ENCODE peak calls at places on chromosome 14, in four cellular contexts. L is body of pancreas, A is AG10803, Q is GM12865. F is an unnamed sample.

GRCh38 chr14:57247283-57247682 is 21.4 kb downstream of the EXOC5 start:
- DNase-seq in L (no peak), A (peak), Q (no peak), F (no peak)

GRCh38 chr14:34682787-34683321 is 31.5 kb downstream of the CFL2 start:
- DNase-seq in L (no peak), A (peak), Q (peak), F (no peak)

GRCh38 chr14:99055816-99056215 is 216.2 kb downstream of the BCL11B start:
- DNase-seq in L (no peak), A (no peak), Q (peak), F (no peak)

GRCh38 chr14:52919971-52920370 is 30.9 kb downstream of the FERMT2 start:
- DNase-seq in L (no peak), A (peak), Q (no peak), F (no peak)

GRCh38 chr14:100679707-100680438 is 46.8 kb upstream of the DLK1 start:
- DNase-seq in L (peak), A (peak), Q (no peak), F (peak)

GRCh38 chr14:69624131-69624530 is 12.7 kb downstream of the SUSD6 start:
- DNase-seq in L (no peak), A (no peak), Q (no peak), F (no peak)

GRCh38 chr14:69685217-69685616 is 73.8 kb downstream of the SUSD6 start:
- DNase-seq in L (no peak), A (no peak), Q (peak), F (no peak)

GRCh38 chr14:101000711-101001110 is 97.2 kb upstream of the RTL1 start:
- DNase-seq in L (no peak), A (no peak), Q (no peak), F (no peak)

GRCh38 chr14:102363182-102363952 is 626 bp downstream of the TECPR2 start:
- DNase-seq in L (no peak), A (peak), Q (peak), F (no peak)

GRCh38 chr14:26738571-26738970 is 140.7 kb upstream of the NOVA1 start:
- DNase-seq in L (no peak), A (no peak), Q (no peak), F (no peak)

GRCh38 chr14:101008196-101008595 is 104.7 kb upstream of the RTL1 start:
- DNase-seq in L (peak), A (no peak), Q (no peak), F (peak)

GRCh38 chr14:100176811-100177327 is 17.4 kb upstream of the DEGS2 start:
- DNase-seq in L (no peak), A (no peak), Q (no peak), F (no peak)

DNA sequence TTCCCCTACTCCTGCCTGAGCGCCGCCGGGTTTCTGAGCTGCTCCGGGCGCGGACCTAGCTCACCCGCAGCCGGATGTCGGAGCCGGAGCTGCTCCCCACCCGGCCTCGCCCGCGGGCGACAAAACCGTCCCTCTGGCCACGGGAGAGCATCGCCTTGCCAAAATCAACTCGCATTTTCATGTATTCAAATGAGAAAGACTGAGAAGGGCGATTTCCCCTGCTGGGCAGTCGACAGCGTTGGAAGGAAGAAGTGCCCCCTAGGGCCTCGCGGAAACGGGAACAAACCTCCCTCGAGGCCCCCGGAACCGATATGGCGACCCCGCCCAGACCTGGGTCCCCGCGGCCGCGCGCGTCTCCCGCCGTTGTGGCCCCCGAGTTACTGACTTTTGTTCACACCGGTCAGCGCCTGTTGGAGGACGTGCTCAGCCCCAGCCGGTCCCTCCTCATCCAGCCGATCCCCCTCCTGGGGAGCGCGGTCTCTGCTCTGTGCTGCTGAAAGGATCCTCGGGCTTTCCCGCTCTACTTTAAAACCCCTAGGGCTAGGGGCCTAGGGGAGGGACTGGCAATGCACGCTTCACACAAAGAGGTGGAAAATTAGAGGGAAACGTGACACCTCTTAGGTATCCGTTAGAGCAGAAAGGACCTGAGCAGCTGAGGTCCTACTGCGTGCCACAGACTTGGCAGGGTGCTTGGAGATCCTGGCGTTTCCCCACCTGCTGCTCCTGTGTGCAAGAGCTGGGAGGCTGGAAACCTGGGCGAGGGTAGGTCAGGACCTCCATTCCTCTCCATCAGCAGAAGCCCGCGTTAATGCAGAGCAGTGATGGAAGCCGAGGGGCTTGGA is 4.3 kb downstream of the TTC6 start:
- DNase-seq in L (no peak), A (no peak), Q (no peak), F (no peak)
- H3K4me3 ChIP-seq in L (no peak), A (peak), Q (no peak), F (peak)

GRCh38 chr14:61284001-61284400 is 2.9 kb upstream of the TMEM30B start:
- DNase-seq in L (no peak), A (no peak), Q (no peak), F (no peak)
- H3K4me3 ChIP-seq in L (no peak), A (no peak), Q (no peak), F (no peak)

DNA sequence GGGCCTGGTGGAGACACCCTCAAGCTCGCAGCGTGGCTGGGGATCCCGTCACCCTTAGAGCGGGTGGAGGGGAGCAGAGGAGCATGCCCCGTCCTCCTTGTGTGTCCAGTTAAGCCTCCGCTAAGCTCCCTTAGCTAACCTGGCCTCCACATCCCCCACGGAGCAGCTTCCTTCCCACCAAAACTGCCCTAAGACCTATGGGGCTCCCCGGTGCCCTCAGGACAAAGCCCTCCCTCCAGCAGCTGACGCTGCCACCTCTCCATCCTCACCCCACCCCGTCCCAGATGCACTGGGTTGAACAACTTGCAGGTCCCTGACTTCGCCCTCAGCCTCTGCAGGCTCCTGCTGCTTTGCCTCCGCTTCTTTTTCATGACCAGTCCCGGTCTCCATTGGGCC is 4.0 kb downstream of the AHNAK2 start:
- DNase-seq in L (no peak), A (no peak), Q (no peak), F (no peak)
- H3K4me3 ChIP-seq in L (no peak), A (peak), Q (no peak), F (no peak)

GRCh38 chr14:22285991-22286390 is 303.0 kb downstream of the DAD1 start:
- DNase-seq in L (no peak), A (no peak), Q (no peak), F (no peak)
- H3K4me3 ChIP-seq in L (no peak), A (no peak), Q (no peak), F (no peak)

GRCh38 chr14:24401810-24402702 is 3.3 kb downstream of the NYNRIN start:
- DNase-seq in L (no peak), A (no peak), Q (no peak), F (no peak)

GRCh38 chr14:24399981-24400718 is 1.3 kb downstream of the NYNRIN start:
- DNase-seq in L (no peak), A (no peak), Q (no peak), F (no peak)

GRCh38 chr14:24398298-24398942 is 383 bp upstream of the NYNRIN start:
- DNase-seq in L (no peak), A (no peak), Q (no peak), F (no peak)

GRCh38 chr14:24397639-24398297 is 1.0 kb upstream of the NYNRIN start:
- DNase-seq in L (no peak), A (no peak), Q (no peak), F (no peak)

GRCh38 chr14:24398943-24399801 is at the start of gene NYNRIN:
- DNase-seq in L (peak), A (no peak), Q (no peak), F (no peak)
- H3K4me3 ChIP-seq in L (no peak), A (peak), Q (no peak), F (peak)

DNA sequence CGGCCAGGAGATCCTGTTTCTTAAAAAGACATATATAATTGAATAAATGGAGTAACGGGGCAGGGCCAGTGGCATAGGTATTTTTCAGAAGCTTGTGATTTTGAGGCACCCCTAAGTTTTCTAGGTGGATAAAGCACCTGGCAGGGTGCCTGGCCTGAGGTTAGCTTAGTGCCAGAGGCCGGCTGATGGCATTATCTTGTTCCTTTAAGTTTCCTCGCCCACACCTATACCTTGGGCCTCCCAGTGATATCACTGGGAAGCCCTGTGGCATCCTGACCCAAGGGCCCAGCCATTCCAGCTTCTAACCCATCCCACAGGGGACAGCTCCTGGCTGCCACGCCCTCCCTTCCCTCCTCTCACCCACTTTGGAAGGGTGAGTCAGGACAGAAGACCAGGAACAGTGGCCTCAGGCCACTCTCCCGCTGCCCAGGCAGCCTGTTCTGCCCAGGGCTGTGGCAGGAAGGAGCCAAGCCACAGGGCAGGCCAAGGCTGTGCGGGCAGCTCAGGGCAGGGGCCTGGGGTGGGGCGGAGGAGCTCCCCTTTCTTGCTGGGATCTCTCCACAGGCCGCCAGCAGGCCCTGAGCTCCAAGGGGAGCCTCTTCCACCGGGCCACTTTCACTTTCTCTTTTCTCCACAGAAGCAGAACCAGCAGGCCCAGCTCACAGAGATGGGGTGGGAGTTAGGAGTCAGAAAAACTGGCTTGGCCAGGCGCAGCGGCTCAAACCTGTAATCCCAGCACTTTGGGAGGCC is 75.1 kb downstream of the IRF2BPL start:
- DNase-seq in L (peak), A (peak), Q (peak), F (peak)
- H3K4me3 ChIP-seq in L (no peak), A (peak), Q (peak), F (peak)